ENCODE peak calls at places on chromosomes 4 and X, in eight cellular contexts. One of them, this sample, is unnamed.

GRCh38 chrX:55008571-55009358 is 8.6 kb downstream of the APEX2 start:
- DNase-seq in astrocyte of the spinal cord: peak
- DNase-seq in progenitor cell of endocrine pancreas: no peak
- DNase-seq in substantia nigra: no peak
- DNase-seq in WERI-Rb-1: no peak
- DNase-seq in uterus: no peak
- DNase-seq in stimulated activated CD4-positive, alpha-beta T cell treated with anti-CD3 and anti-CD28 coated beads, TNF-alpha, amount 100 ng/mL, for 48 hours: no peak
- DNase-seq in stimulated activated CD8-positive, alpha-beta memory T cell treated with anti-CD3 and anti-CD28 coated beads, Interleukin-15, amount 100 ng/mL, for 48 hours: no peak
- DNase-seq in this sample: no peak

GRCh38 chrX:8921615-8922014 is 112.3 kb downstream of the FAM9B start:
- DNase-seq in progenitor cell of endocrine pancreas: no peak
- DNase-seq in stimulated activated CD8-positive, alpha-beta memory T cell treated with anti-CD3 and anti-CD28 coated beads, Interleukin-15, amount 100 ng/mL, for 48 hours: no peak
- DNase-seq in WERI-Rb-1: no peak
- DNase-seq in astrocyte of the spinal cord: no peak
- DNase-seq in stimulated activated CD4-positive, alpha-beta T cell treated with anti-CD3 and anti-CD28 coated beads, TNF-alpha, amount 100 ng/mL, for 48 hours: no peak
- DNase-seq in substantia nigra: no peak
- DNase-seq in uterus: no peak
- DNase-seq in this sample: no peak

GRCh38 chrX:87338510-87338909 is 179.1 kb upstream of the KLHL4 start:
- DNase-seq in substantia nigra: no peak
- DNase-seq in progenitor cell of endocrine pancreas: no peak
- DNase-seq in stimulated activated CD4-positive, alpha-beta T cell treated with anti-CD3 and anti-CD28 coated beads, TNF-alpha, amount 100 ng/mL, for 48 hours: no peak
- DNase-seq in stimulated activated CD8-positive, alpha-beta memory T cell treated with anti-CD3 and anti-CD28 coated beads, Interleukin-15, amount 100 ng/mL, for 48 hours: no peak
- DNase-seq in astrocyte of the spinal cord: peak
- DNase-seq in uterus: no peak
- DNase-seq in WERI-Rb-1: no peak
- DNase-seq in this sample: no peak

GRCh38 chrX:25968920-25969319 is 169.2 kb upstream of the MAGEB18 start:
- DNase-seq in stimulated activated CD4-positive, alpha-beta T cell treated with anti-CD3 and anti-CD28 coated beads, TNF-alpha, amount 100 ng/mL, for 48 hours: no peak
- DNase-seq in WERI-Rb-1: peak
- DNase-seq in progenitor cell of endocrine pancreas: no peak
- DNase-seq in stimulated activated CD8-positive, alpha-beta memory T cell treated with anti-CD3 and anti-CD28 coated beads, Interleukin-15, amount 100 ng/mL, for 48 hours: no peak
- DNase-seq in uterus: no peak
- DNase-seq in astrocyte of the spinal cord: peak
- DNase-seq in substantia nigra: no peak
- DNase-seq in this sample: no peak

GRCh38 chr4:121381148-121381462 is 287 bp upstream of the QRFPR start:
- DNase-seq in astrocyte of the spinal cord: no peak
- DNase-seq in stimulated activated CD4-positive, alpha-beta T cell treated with anti-CD3 and anti-CD28 coated beads, TNF-alpha, amount 100 ng/mL, for 48 hours: no peak
- DNase-seq in stimulated activated CD8-positive, alpha-beta memory T cell treated with anti-CD3 and anti-CD28 coated beads, Interleukin-15, amount 100 ng/mL, for 48 hours: no peak
- DNase-seq in progenitor cell of endocrine pancreas: no peak
- DNase-seq in WERI-Rb-1: no peak
- DNase-seq in substantia nigra: no peak
- DNase-seq in uterus: no peak
- DNase-seq in this sample: no peak

GRCh38 chr4:188971125-188971524 is 831.9 kb downstream of the TRIML1 start:
- DNase-seq in uterus: no peak
- DNase-seq in astrocyte of the spinal cord: no peak
- DNase-seq in WERI-Rb-1: no peak
- DNase-seq in stimulated activated CD8-positive, alpha-beta memory T cell treated with anti-CD3 and anti-CD28 coated beads, Interleukin-15, amount 100 ng/mL, for 48 hours: no peak
- DNase-seq in substantia nigra: no peak
- DNase-seq in stimulated activated CD4-positive, alpha-beta T cell treated with anti-CD3 and anti-CD28 coated beads, TNF-alpha, amount 100 ng/mL, for 48 hours: no peak
- DNase-seq in progenitor cell of endocrine pancreas: no peak
- DNase-seq in this sample: no peak

GRCh38 chr4:93243262-93243661 is 585.3 kb upstream of the ATOH1 start:
- DNase-seq in uterus: no peak
- DNase-seq in WERI-Rb-1: no peak
- DNase-seq in stimulated activated CD4-positive, alpha-beta T cell treated with anti-CD3 and anti-CD28 coated beads, TNF-alpha, amount 100 ng/mL, for 48 hours: no peak
- DNase-seq in stimulated activated CD8-positive, alpha-beta memory T cell treated with anti-CD3 and anti-CD28 coated beads, Interleukin-15, amount 100 ng/mL, for 48 hours: no peak
- DNase-seq in progenitor cell of endocrine pancreas: no peak
- DNase-seq in substantia nigra: no peak
- DNase-seq in astrocyte of the spinal cord: no peak
- DNase-seq in this sample: no peak

GRCh38 chr4:155592568-155593343 is 73.9 kb upstream of the GUCY1A1 start:
- DNase-seq in WERI-Rb-1: no peak
- DNase-seq in stimulated activated CD4-positive, alpha-beta T cell treated with anti-CD3 and anti-CD28 coated beads, TNF-alpha, amount 100 ng/mL, for 48 hours: no peak
- DNase-seq in substantia nigra: no peak
- DNase-seq in stimulated activated CD8-positive, alpha-beta memory T cell treated with anti-CD3 and anti-CD28 coated beads, Interleukin-15, amount 100 ng/mL, for 48 hours: no peak
- DNase-seq in progenitor cell of endocrine pancreas: no peak
- DNase-seq in astrocyte of the spinal cord: peak
- DNase-seq in uterus: no peak
- DNase-seq in this sample: no peak

GRCh38 chr4:38678078-38678477 is 14.1 kb downstream of the KLF3 start:
- DNase-seq in stimulated activated CD8-positive, alpha-beta memory T cell treated with anti-CD3 and anti-CD28 coated beads, Interleukin-15, amount 100 ng/mL, for 48 hours: no peak
- DNase-seq in astrocyte of the spinal cord: peak
- DNase-seq in WERI-Rb-1: no peak
- DNase-seq in uterus: no peak
- DNase-seq in substantia nigra: peak
- DNase-seq in stimulated activated CD4-positive, alpha-beta T cell treated with anti-CD3 and anti-CD28 coated beads, TNF-alpha, amount 100 ng/mL, for 48 hours: no peak
- DNase-seq in progenitor cell of endocrine pancreas: no peak
- DNase-seq in this sample: no peak

GRCh38 chrX:68832516-68833447 is 4.0 kb downstream of the EFNB1 start:
- DNase-seq in progenitor cell of endocrine pancreas: no peak
- DNase-seq in uterus: peak
- DNase-seq in stimulated activated CD8-positive, alpha-beta memory T cell treated with anti-CD3 and anti-CD28 coated beads, Interleukin-15, amount 100 ng/mL, for 48 hours: no peak
- DNase-seq in substantia nigra: no peak
- DNase-seq in WERI-Rb-1: no peak
- DNase-seq in stimulated activated CD4-positive, alpha-beta T cell treated with anti-CD3 and anti-CD28 coated beads, TNF-alpha, amount 100 ng/mL, for 48 hours: no peak
- DNase-seq in astrocyte of the spinal cord: no peak
- DNase-seq in this sample: no peak

GRCh38 chrX:155071694-155072215 is 447 bp downstream of the BRCC3 start:
- DNase-seq in progenitor cell of endocrine pancreas: no peak
- DNase-seq in stimulated activated CD8-positive, alpha-beta memory T cell treated with anti-CD3 and anti-CD28 coated beads, Interleukin-15, amount 100 ng/mL, for 48 hours: no peak
- DNase-seq in uterus: no peak
- DNase-seq in stimulated activated CD4-positive, alpha-beta T cell treated with anti-CD3 and anti-CD28 coated beads, TNF-alpha, amount 100 ng/mL, for 48 hours: no peak
- DNase-seq in astrocyte of the spinal cord: no peak
- DNase-seq in WERI-Rb-1: no peak
- DNase-seq in substantia nigra: no peak
- DNase-seq in this sample: no peak

GRCh38 chr4:46389301-46389761 is 597 bp downstream of the GABRA2 start:
- DNase-seq in WERI-Rb-1: peak
- DNase-seq in stimulated activated CD4-positive, alpha-beta T cell treated with anti-CD3 and anti-CD28 coated beads, TNF-alpha, amount 100 ng/mL, for 48 hours: no peak
- DNase-seq in stimulated activated CD8-positive, alpha-beta memory T cell treated with anti-CD3 and anti-CD28 coated beads, Interleukin-15, amount 100 ng/mL, for 48 hours: no peak
- DNase-seq in substantia nigra: no peak
- DNase-seq in uterus: no peak
- DNase-seq in progenitor cell of endocrine pancreas: peak
- DNase-seq in astrocyte of the spinal cord: peak
- DNase-seq in this sample: no peak